ENCODE peak calls at places on chromosomes 12 and 14, in ten cellular contexts. Q is tibial nerve, S is prostate gland, P is GM23248, A is lower lobe of right lung, B is OCI-LY7, H is NT2/D1, Z is left ventricle myocardium inferior, D is kidney, R is BE2C. I is an unnamed sample. For H3K4me1, the result is how much of the 10 kb centered on the place peaks cover.

GRCh38 chr12:120013659-120014380 is 24.8 kb downstream of the BICDL1 start:
- DNase-seq in Q (no peak), S (no peak), P (no peak), A (no peak), B (no peak), H (no peak), Z (no peak), D (no peak), R (no peak), I (peak)

GRCh38 chr12:114425031-114425626 is 19.2 kb upstream of the TBX5 start:
- DNase-seq in Q (no peak), S (no peak), P (peak), A (no peak), B (no peak), H (no peak), Z (no peak), D (no peak), R (no peak), I (no peak)

GRCh38 chr12:28443337-28443736 is 253.1 kb downstream of the CCDC91 start:
- DNase-seq in Q (no peak), S (no peak), P (no peak), A (no peak), B (no peak), H (no peak), Z (no peak), D (no peak), R (no peak), I (peak)

GRCh38 chr14:103074699-103075341 is 9.2 kb upstream of the LBHD2 start:
- DNase-seq in Q (peak), S (no peak), P (peak), A (peak), B (no peak), H (no peak), Z (peak), D (peak), R (peak), I (peak)

GRCh38 chr12:88418856-88419497 is 161.3 kb downstream of the KITLG start:
- DNase-seq in Q (no peak), S (no peak), P (peak), A (no peak), B (no peak), H (no peak), Z (no peak), D (no peak), R (no peak), I (peak)

GRCh38 chr14:99259327-99259726 is 12.7 kb downstream of the BCL11B start:
- DNase-seq in Q (no peak), S (no peak), P (no peak), A (no peak), B (no peak), H (no peak), Z (no peak), D (no peak), R (no peak), I (no peak)

GRCh38 chr12:51926718-51927117 is 19.4 kb downstream of the ACVRL1 start:
- DNase-seq in Q (no peak), S (peak), P (peak), A (no peak), B (peak), H (peak), Z (no peak), D (no peak), R (peak), I (peak)

GRCh38 chr12:24584032-24584675 is 364.7 kb downstream of the BCAT1 start:
- DNase-seq in Q (no peak), S (no peak), P (no peak), A (peak), B (no peak), H (no peak), Z (no peak), D (no peak), R (no peak), I (no peak)

GRCh38 chr12:1642513-1642912 is 13.5 kb downstream of the WNT5B start:
- DNase-seq in Q (no peak), S (no peak), P (no peak), A (no peak), B (no peak), H (no peak), Z (no peak), D (no peak), R (no peak), I (no peak)

GRCh38 chr12:10753066-10753465 is 29.9 kb upstream of the YBX3 start:
- DNase-seq in Q (no peak), S (no peak), P (peak), A (no peak), B (no peak), H (no peak), Z (no peak), D (no peak), R (no peak), I (peak)

GRCh38 chr12:65597527-65597926 is 226.8 kb upstream of the HMGA2 start:
- DNase-seq in Q (no peak), S (no peak), P (no peak), A (no peak), B (no peak), H (no peak), Z (no peak), D (no peak), R (no peak), I (peak)

GRCh38 chr14:71245659-71246361 is 338.6 kb downstream of the PCNX1 start:
- DNase-seq in Q (no peak), S (no peak), P (no peak), A (no peak), B (no peak), H (no peak), Z (no peak), D (no peak), R (no peak), I (no peak)

GRCh38 chr12:94309348-94309747 is 150.3 kb downstream of the CEP83 start:
- DNase-seq in Q (no peak), S (no peak), P (no peak), A (no peak), B (no peak), H (no peak), Z (no peak), D (no peak), R (no peak), I (no peak)

GRCh38 chr14:97602438-97603117 is 805.4 kb downstream of the VRK1 start:
- DNase-seq in Q (no peak), S (no peak), P (no peak), A (no peak), B (no peak), H (no peak), Z (no peak), D (peak), R (no peak), I (no peak)

GRCh38 chr14:70905316-70905715 is 1.9 kb upstream of the PCNX1 start:
- DNase-seq in Q (no peak), S (no peak), P (no peak), A (no peak), B (no peak), H (no peak), Z (peak), D (no peak), R (peak), I (no peak)

GRCh38 chr12:113932411-113933196 is 33.5 kb downstream of the RBM19 start:
- DNase-seq in Q (peak), S (no peak), P (peak), A (no peak), B (no peak), H (no peak), Z (no peak), D (no peak), R (no peak), I (no peak)

GRCh38 chr14:31484754-31485153 is 3.1 kb downstream of the GPR33 start:
- DNase-seq in Q (no peak), S (no peak), P (no peak), A (no peak), B (no peak), H (no peak), Z (no peak), D (no peak), R (no peak), I (no peak)

GRCh38 chr12:39541471-39541870 is 78.1 kb downstream of the ABCD2 start:
- DNase-seq in Q (no peak), S (no peak), P (no peak), A (no peak), B (no peak), H (no peak), Z (no peak), D (no peak), R (no peak), I (no peak)

GRCh38 chr14:77590845-77591506 is 25.5 kb downstream of the SPTLC2 start:
- DNase-seq in Q (no peak), S (peak), P (no peak), A (no peak), B (no peak), H (no peak), Z (no peak), D (no peak), R (no peak), I (peak)

GRCh38 chr14:70789361-70789760 is 20.0 kb downstream of the MAP3K9 start:
- DNase-seq in Q (peak), S (no peak), P (peak), A (peak), B (no peak), H (no peak), Z (no peak), D (no peak), R (no peak), I (peak)

GRCh38 chr12:2877959-2878732 is 1.1 kb downstream of the RHNO1 start:
- DNase-seq in Q (no peak), S (no peak), P (peak), A (no peak), B (peak), H (peak), Z (no peak), D (no peak), R (no peak), I (no peak)

GRCh38 chr12:7693793-7694192 is 1.8 kb downstream of the GDF3 start:
- DNase-seq in Q (no peak), S (no peak), P (no peak), A (no peak), B (no peak), H (no peak), Z (no peak), D (no peak), R (no peak), I (no peak)

GRCh38 chr12:122460061-122460460 is 37.6 kb upstream of the CLIP1 start:
- DNase-seq in Q (no peak), S (no peak), P (no peak), A (no peak), B (no peak), H (no peak), Z (no peak), D (no peak), R (no peak), I (no peak)

GRCh38 chr12:130281157-130281799 is 56.4 kb upstream of the PIWIL1 start:
- DNase-seq in Q (no peak), S (no peak), P (peak), A (no peak), B (no peak), H (peak), Z (no peak), D (no peak), R (peak), I (no peak)

GRCh38 chr12:2958432-2959193 is 584 bp upstream of the TEAD4 start:
- DNase-seq in Q (no peak), S (peak), P (peak), A (peak), B (no peak), H (peak), Z (peak), D (peak), R (no peak), I (peak)

GRCh38 chr12:64450711-64451486 is 1.0 kb upstream of the TBK1 start:
- DNase-seq in Q (no peak), S (no peak), P (peak), A (no peak), B (peak), H (no peak), Z (no peak), D (no peak), R (peak), I (peak)

GRCh38 chr14:59321184-59321952 is 132.9 kb downstream of the DAAM1 start:
- DNase-seq in Q (no peak), S (no peak), P (peak), A (no peak), B (no peak), H (no peak), Z (no peak), D (no peak), R (no peak), I (peak)

GRCh38 chr12:68641138-68641537 is 30.4 kb downstream of the RAP1B start:
- DNase-seq in Q (no peak), S (no peak), P (no peak), A (no peak), B (peak), H (no peak), Z (no peak), D (no peak), R (no peak), I (no peak)

GRCh38 chr14:72607386-72608125 is 286.3 kb downstream of the DPF3 start:
- DNase-seq in Q (no peak), S (no peak), P (peak), A (no peak), B (no peak), H (no peak), Z (no peak), D (no peak), R (no peak), I (no peak)

GRCh38 chr14:70188292-70188607 is 501 bp downstream of the SLC8A3 start:
- DNase-seq in Q (no peak), S (no peak), P (peak), A (no peak), B (no peak), H (no peak), Z (no peak), D (no peak), R (no peak), I (no peak)

GRCh38 chr14:92673601-92674000 is 74.8 kb downstream of the LGMN start:
- DNase-seq in Q (no peak), S (no peak), P (no peak), A (peak), B (no peak), H (no peak), Z (no peak), D (peak), R (no peak), I (no peak)

GRCh38 chr14:92668266-92668973 is 80.0 kb downstream of the LGMN start:
- DNase-seq in Q (no peak), S (no peak), P (no peak), A (peak), B (no peak), H (no peak), Z (no peak), D (no peak), R (no peak), I (no peak)

GRCh38 chr14:92666251-92666650 is 82.2 kb downstream of the LGMN start:
- DNase-seq in Q (no peak), S (no peak), P (no peak), A (no peak), B (no peak), H (no peak), Z (no peak), D (no peak), R (no peak), I (no peak)

GRCh38 chr14:92670967-92671366 is 77.5 kb downstream of the LGMN start:
- DNase-seq in Q (no peak), S (no peak), P (peak), A (peak), B (no peak), H (no peak), Z (no peak), D (no peak), R (no peak), I (no peak)

GRCh38 chr14:92670177-92670576 is 78.2 kb downstream of the LGMN start:
- DNase-seq in Q (no peak), S (no peak), P (peak), A (peak), B (peak), H (no peak), Z (no peak), D (no peak), R (no peak), I (peak)
- H3K4me1 ChIP-seq in Q (under half), S (under half), P (under half), A (under half), B (under half), H (under half), Z (under half), D (under half), R (under half), I (under half)

GRCh38 chr14:50759800-50760543 is 71.0 kb downstream of the NIN start:
- DNase-seq in Q (no peak), S (no peak), P (no peak), A (no peak), B (no peak), H (no peak), Z (no peak), D (no peak), R (no peak), I (no peak)

GRCh38 chr14:50762931-50763300 is 68.0 kb downstream of the NIN start:
- DNase-seq in Q (no peak), S (no peak), P (no peak), A (no peak), B (no peak), H (no peak), Z (no peak), D (no peak), R (no peak), I (no peak)

GRCh38 chr14:50762001-50762930 is 68.7 kb downstream of the NIN start:
- DNase-seq in Q (no peak), S (no peak), P (peak), A (no peak), B (no peak), H (no peak), Z (no peak), D (no peak), R (no peak), I (peak)

GRCh38 chr14:50766338-50766886 is 64.5 kb downstream of the NIN start:
- DNase-seq in Q (no peak), S (peak), P (peak), A (no peak), B (no peak), H (no peak), Z (no peak), D (no peak), R (no peak), I (no peak)

DNA sequence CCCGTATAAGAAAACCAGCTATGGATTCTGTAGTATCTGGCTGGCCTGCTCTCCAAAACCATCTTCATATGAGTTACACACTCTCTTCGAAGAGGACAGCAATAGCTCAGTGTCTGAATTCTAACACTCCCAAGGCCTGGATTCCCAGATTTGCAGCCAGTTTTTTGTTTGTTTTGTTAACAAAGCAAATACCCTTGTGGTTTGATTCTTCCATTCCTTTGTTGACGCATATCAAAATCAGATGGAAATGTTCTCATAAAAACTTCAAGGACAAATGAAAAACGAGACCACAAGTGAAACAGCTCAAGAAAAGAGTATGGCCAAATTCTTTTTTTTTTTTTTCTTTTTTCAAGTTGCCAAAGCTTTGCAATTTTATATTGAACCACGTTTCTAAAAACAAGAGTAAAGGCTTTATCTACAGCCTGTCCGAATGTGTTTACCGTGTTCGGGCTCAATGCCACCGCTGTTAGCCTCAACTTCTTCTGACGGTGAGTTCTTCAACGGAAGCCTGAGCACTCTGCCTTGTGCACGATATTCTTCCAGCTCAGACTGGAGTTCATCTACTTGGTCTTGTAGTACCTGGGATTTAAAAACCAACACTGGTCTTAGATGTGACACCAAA is 67.5 kb downstream of the NIN start:
- DNase-seq in Q (no peak), S (peak), P (peak), A (no peak), B (no peak), H (no peak), Z (no peak), D (no peak), R (no peak), I (peak)
- H3K4me1 ChIP-seq in Q (under half), S (under half), P (under half), A (under half), B (under half), H (under half), Z (under half), D (under half), R (under half), I (under half)

GRCh38 chr12:104593482-104593881 is 136.7 kb downstream of the CHST11 start:
- DNase-seq in Q (no peak), S (no peak), P (no peak), A (no peak), B (no peak), H (no peak), Z (no peak), D (no peak), R (no peak), I (no peak)
- H3K4me1 ChIP-seq in Q (under half), S (under half), P (under half), A (under half), B (half or more), H (under half), Z (under half), D (under half), R (under half), I (under half)

GRCh38 chr12:40917561-40917960 is 225.3 kb downstream of the CNTN1 start:
- DNase-seq in Q (no peak), S (no peak), P (no peak), A (no peak), B (no peak), H (no peak), Z (no peak), D (no peak), R (no peak), I (peak)

GRCh38 chr12:40921563-40922163 is 229.4 kb downstream of the CNTN1 start:
- DNase-seq in Q (no peak), S (no peak), P (peak), A (no peak), B (peak), H (no peak), Z (no peak), D (no peak), R (no peak), I (peak)
- H3K4me1 ChIP-seq in Q (under half), S (under half), P (under half), A (under half), B (under half), H (under half), Z (under half), D (under half), R (under half), I (under half)

DNA sequence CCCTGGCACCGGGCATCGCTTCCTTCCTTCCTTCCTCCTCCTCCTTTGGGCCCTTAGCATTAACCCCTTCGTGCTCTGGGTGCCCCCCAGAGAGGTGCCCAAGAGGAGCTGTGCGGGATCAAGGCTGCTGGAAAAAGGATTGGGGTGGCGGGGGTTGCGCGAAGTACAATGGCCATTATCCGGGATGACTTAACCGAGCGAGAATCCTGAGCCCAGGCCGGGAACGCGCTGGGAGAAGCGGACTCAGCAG is 2.8 kb downstream of the DHH start:
- DNase-seq in Q (no peak), S (no peak), P (no peak), A (no peak), B (no peak), H (no peak), Z (no peak), D (no peak), R (no peak), I (no peak)
- H3K4me1 ChIP-seq in Q (half or more), S (under half), P (under half), A (half or more), B (under half), H (under half), Z (half or more), D (under half), R (under half), I (under half)

GRCh38 chr12:132558861-132559623 is 51.3 kb downstream of the LRCOL1 start:
- DNase-seq in Q (no peak), S (no peak), P (no peak), A (no peak), B (peak), H (no peak), Z (no peak), D (no peak), R (no peak), I (no peak)

GRCh38 chr12:132560831-132561783 is 49.3 kb downstream of the LRCOL1 start:
- DNase-seq in Q (no peak), S (peak), P (peak), A (peak), B (peak), H (peak), Z (peak), D (no peak), R (peak), I (peak)

GRCh38 chr12:132560421-132560830 is 50.0 kb downstream of the LRCOL1 start:
- DNase-seq in Q (no peak), S (no peak), P (peak), A (no peak), B (peak), H (no peak), Z (no peak), D (no peak), R (no peak), I (peak)

GRCh38 chr12:132557969-132558856 is 52.2 kb downstream of the LRCOL1 start:
- DNase-seq in Q (no peak), S (no peak), P (no peak), A (no peak), B (no peak), H (no peak), Z (no peak), D (no peak), R (no peak), I (no peak)

DNA sequence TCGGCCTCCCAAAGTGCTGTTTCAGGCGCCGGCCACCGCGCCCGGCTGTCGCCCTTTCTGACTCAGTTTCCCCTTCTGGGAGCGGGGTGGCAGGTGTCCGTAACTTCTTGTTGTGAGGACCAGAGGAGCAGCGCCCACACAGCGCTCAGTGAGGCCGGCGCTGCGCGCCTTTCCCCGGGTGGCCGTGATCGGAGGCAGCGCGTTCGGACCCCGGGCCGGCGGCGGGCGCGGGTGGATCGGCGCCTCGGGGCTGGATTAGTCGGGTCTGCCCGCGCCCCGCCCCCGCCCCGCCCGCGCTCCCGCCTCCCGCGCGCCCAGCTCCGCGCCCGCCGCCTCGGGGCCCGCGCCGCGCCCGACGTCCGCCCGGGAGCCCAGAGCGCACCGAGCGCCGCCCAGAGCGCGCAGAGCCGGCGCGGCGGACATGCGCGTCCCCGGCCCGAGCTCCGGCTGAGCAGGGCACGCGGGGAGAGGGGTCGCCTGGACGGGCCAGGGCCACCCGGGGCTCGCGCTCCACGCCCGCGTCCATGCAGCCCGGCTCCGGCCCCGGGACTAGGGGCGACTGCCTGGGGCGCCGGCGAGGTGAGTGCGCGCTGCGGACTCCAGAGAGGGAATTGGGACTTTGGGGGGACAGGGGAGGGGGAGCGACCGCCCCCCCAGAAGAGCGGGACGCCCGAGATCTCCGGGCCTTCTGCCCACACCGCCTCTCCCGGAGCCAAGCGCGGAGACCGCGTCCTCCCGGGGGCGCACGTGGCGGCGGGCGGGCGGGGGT is 50.5 kb downstream of the LRCOL1 start:
- DNase-seq in Q (no peak), S (peak), P (peak), A (no peak), B (peak), H (peak), Z (peak), D (no peak), R (peak), I (peak)
- H3K4me1 ChIP-seq in Q (under half), S (under half), P (under half), A (under half), B (under half), H (under half), Z (under half), D (under half), R (under half), I (under half)

I was measured in PC-3.